ENCODE peak calls at places on chromosomes 12 and 14, in six cellular contexts. B, L, E, J, Y and A are unnamed samples.

GRCh38 chr12:119154435-119154818 is 24.3 kb upstream of the HSPB8 start:
- DNase-seq in B (no peak), L (peak; percentile 39), E (peak; percentile 74), J (no peak), Y (no peak), A (peak; percentile 58)

GRCh38 chr14:104115691-104116543 is 22.5 kb upstream of the KIF26A start:
- DNase-seq in B (no peak), L (no peak), E (no peak), J (no peak), Y (no peak), A (no peak)

GRCh38 chr12:116202433-116202832 is 75.1 kb downstream of the MED13L start:
- DNase-seq in B (no peak), L (no peak), E (no peak), J (no peak), Y (no peak), A (no peak)

GRCh38 chr12:6078378-6079083 is 45.9 kb downstream of the VWF start:
- DNase-seq in B (no peak), L (no peak), E (no peak), J (no peak), Y (no peak), A (no peak)

GRCh38 chr12:32217354-32218310 is 111.0 kb downstream of the BICD1 start:
- DNase-seq in B (peak; percentile 85), L (peak; percentile 25), E (no peak), J (no peak), Y (no peak), A (no peak)

GRCh38 chr12:132487311-132487741 is 2.6 kb upstream of the FBRSL1 start:
- DNase-seq in B (no peak), L (no peak), E (no peak), J (no peak), Y (no peak), A (no peak)

GRCh38 chr12:22657538-22657937 is 32.6 kb downstream of the ETNK1 start:
- DNase-seq in B (peak; percentile 42), L (no peak), E (no peak), J (no peak), Y (no peak), A (no peak)

GRCh38 chr12:56645201-56645716 is 525 bp downstream of the ATP5F1B start:
- DNase-seq in B (no peak), L (no peak), E (no peak), J (no peak), Y (no peak), A (no peak)

GRCh38 chr14:95265106-95266094 is 54.3 kb downstream of the CLMN start:
- DNase-seq in B (peak; percentile 93), L (peak; percentile 97), E (no peak), J (peak; percentile 96), Y (peak; percentile 95), A (no peak)

GRCh38 chr12:93247313-93248057 is 130.2 kb upstream of the NUDT4 start:
- DNase-seq in B (peak; percentile 36), L (no peak), E (no peak), J (no peak), Y (no peak), A (no peak)

GRCh38 chr12:4379410-4379809 is at the start of gene FGF23:
- DNase-seq in B (peak; percentile 41), L (no peak), E (peak; percentile 19), J (no peak), Y (peak; percentile 6), A (peak; percentile 64)

GRCh38 chr14:54902143-54902520 is 494 bp downstream of the GCH1 start:
- DNase-seq in B (peak; percentile 31), L (peak; percentile 76), E (peak; percentile 39), J (no peak), Y (peak; percentile 62), A (peak; percentile 55)

GRCh38 chr12:91902860-91903683 is 242.6 kb downstream of the BTG1 start:
- DNase-seq in B (peak; percentile 46), L (peak; percentile 15), E (no peak), J (no peak), Y (no peak), A (no peak)

GRCh38 chr14:74242055-74243042 is 3.1 kb downstream of the VSX2 start:
- DNase-seq in B (no peak), L (no peak), E (no peak), J (no peak), Y (no peak), A (no peak)

GRCh38 chr14:86333506-86333905 is 803.6 kb downstream of the FLRT2 start:
- DNase-seq in B (peak; percentile 25), L (no peak), E (no peak), J (no peak), Y (no peak), A (no peak)

GRCh38 chr12:31232361-31232965 is 93.5 kb downstream of the SINHCAF start:
- DNase-seq in B (no peak), L (no peak), E (no peak), J (no peak), Y (no peak), A (no peak)

GRCh38 chr12:74171478-74171909 is 366.1 kb upstream of the ATXN7L3B start:
- DNase-seq in B (no peak), L (no peak), E (peak; percentile 25), J (no peak), Y (no peak), A (no peak)

GRCh38 chr12:45232771-45233372 is 17.0 kb downstream of the ANO6 start:
- DNase-seq in B (peak; percentile 98), L (peak; percentile 94), E (peak; percentile 32), J (peak; percentile 51), Y (peak; percentile 66), A (peak; percentile 17)

GRCh38 chr12:112992541-112993398 is 14.5 kb downstream of the OAS2 start:
- DNase-seq in B (peak; percentile 53), L (peak; percentile 77), E (peak; percentile 84), J (no peak), Y (peak; percentile 63), A (peak; percentile 69)

GRCh38 chr12:120584343-120585149 is 3.3 kb upstream of the POP5 start:
- DNase-seq in B (no peak), L (peak; percentile 49), E (peak; percentile 72), J (no peak), Y (no peak), A (peak; percentile 29)

GRCh38 chr12:120579179-120579578 is 2.0 kb downstream of the POP5 start:
- DNase-seq in B (no peak), L (no peak), E (no peak), J (no peak), Y (no peak), A (no peak)

GRCh38 chr12:120583478-120584030 is 2.4 kb upstream of the POP5 start:
- DNase-seq in B (peak; percentile 61), L (peak; percentile 73), E (peak; percentile 78), J (no peak), Y (peak; percentile 54), A (peak; percentile 76)

GRCh38 chr12:120580787-120581723 is at the start of gene POP5:
- DNase-seq in B (peak; percentile 96), L (peak; percentile 98), E (peak; percentile 95), J (peak; percentile 93), Y (peak; percentile 98), A (peak; percentile 91)

DNA sequence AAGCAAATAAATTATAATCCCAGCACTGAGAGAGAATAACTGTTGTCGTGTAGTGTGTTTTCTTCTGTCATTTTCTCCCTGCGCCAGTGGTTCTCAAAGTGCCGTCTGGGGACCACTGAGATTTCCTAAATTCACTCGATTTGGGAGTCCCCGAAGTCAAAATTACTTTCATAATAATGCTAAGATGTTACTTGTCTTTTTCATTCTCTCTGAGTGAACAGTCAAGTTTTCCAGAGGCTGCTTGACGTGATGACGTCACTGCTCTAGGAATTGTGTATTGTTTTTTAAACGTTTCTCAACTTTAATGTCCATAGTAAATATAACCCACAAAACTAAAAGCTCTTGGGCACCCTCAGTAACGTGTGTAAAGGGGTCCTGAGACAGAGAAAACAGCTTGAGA is 796 bp upstream of the POP5 start:
- DNase-seq in B (peak; percentile 10), L (no peak), E (no peak), J (no peak), Y (no peak), A (no peak)
- TF ChIP-seq BHLHE40 in B (no peak), L (no peak), E (no peak), J (no peak), Y (no peak), A (no peak)

GRCh38 chr14:49615776-49616175 is 4.7 kb downstream of the RPL36AL start:
- DNase-seq in B (no peak), L (no peak), E (no peak), J (no peak), Y (no peak), A (no peak)
- TF ChIP-seq BHLHE40 in B (no peak), L (no peak), E (no peak), J (no peak), Y (no peak), A (no peak)

GRCh38 chr12:105485321-105485910 is 154.9 kb downstream of the C12orf75 start:
- DNase-seq in B (peak; percentile 65), L (peak; percentile 22), E (no peak), J (no peak), Y (no peak), A (no peak)
- TF ChIP-seq BHLHE40 in B (no peak), L (no peak), E (no peak), J (no peak), Y (no peak), A (no peak)

GRCh38 chr12:110199360-110200123 is 75.4 kb downstream of the IFT81 start:
- DNase-seq in B (peak; percentile 78), L (peak; percentile 70), E (no peak), J (peak; percentile 20), Y (peak; percentile 88), A (no peak)
- TF ChIP-seq BHLHE40 in B (no peak), L (no peak), E (no peak), J (no peak), Y (no peak), A (no peak)

GRCh38 chr12:54173906-54174471 is 14.8 kb downstream of the SMUG1 start:
- DNase-seq in B (no peak), L (no peak), E (no peak), J (no peak), Y (no peak), A (no peak)
- TF ChIP-seq BHLHE40 in B (no peak), L (no peak), E (no peak), J (no peak), Y (no peak), A (no peak)

GRCh38 chr12:89781161-89781560 is 72.5 kb upstream of the ATP2B1 start:
- DNase-seq in B (no peak), L (no peak), E (no peak), J (no peak), Y (no peak), A (no peak)
- TF ChIP-seq BHLHE40 in B (no peak), L (no peak), E (no peak), J (no peak), Y (no peak), A (no peak)

GRCh38 chr14:61388173-61388975 is 67.0 kb downstream of the PRKCH start:
- DNase-seq in B (no peak), L (no peak), E (no peak), J (peak; percentile 86), Y (no peak), A (no peak)
- TF ChIP-seq BHLHE40 in B (no peak), L (no peak), E (no peak), J (peak; percentile 54), Y (no peak), A (no peak)